ENCODE peak calls at places on chromosomes 16 and 17, in four cellular contexts. One of them, this sample, is unnamed.

GRCh38 chr16:85206472-85207356 is 94.4 kb upstream of the CIBAR2 start:
- DNase-seq in esophagus muscularis mucosa: no peak
- DNase-seq in stomach: peak; percentile 45
- DNase-seq in HepG2: no peak
- DNase-seq in this sample: peak; percentile 60

GRCh38 chr17:42553161-42553818 is 567 bp downstream of the HSD17B1 start:
- DNase-seq in esophagus muscularis mucosa: no peak
- DNase-seq in stomach: no peak
- DNase-seq in HepG2: no peak
- DNase-seq in this sample: no peak

GRCh38 chr16:64455275-64455674 is 666.6 kb downstream of the CDH11 start:
- DNase-seq in stomach: no peak
- DNase-seq in HepG2: no peak
- DNase-seq in esophagus muscularis mucosa: no peak
- DNase-seq in this sample: no peak

GRCh38 chr16:14240964-14241363 is 169.8 kb downstream of the MRTFB start:
- DNase-seq in stomach: no peak
- DNase-seq in HepG2: no peak
- DNase-seq in esophagus muscularis mucosa: no peak
- DNase-seq in this sample: no peak

GRCh38 chr17:21548236-21548635 is 144.1 kb upstream of the KCNJ18 start:
- DNase-seq in HepG2: no peak
- DNase-seq in esophagus muscularis mucosa: no peak
- DNase-seq in stomach: no peak
- DNase-seq in this sample: no peak

GRCh38 chr16:86355951-86356350 is 154.4 kb upstream of the FOXF1 start:
- DNase-seq in esophagus muscularis mucosa: no peak
- DNase-seq in stomach: no peak
- DNase-seq in HepG2: no peak
- DNase-seq in this sample: no peak

GRCh38 chr16:4507588-4508345 is 30.8 kb downstream of the CDIP1 start:
- DNase-seq in HepG2: no peak
- DNase-seq in stomach: no peak
- DNase-seq in esophagus muscularis mucosa: no peak
- DNase-seq in this sample: no peak

GRCh38 chr17:38702900-38703741 is 2.0 kb upstream of the MLLT6 start:
- DNase-seq in HepG2: no peak
- DNase-seq in stomach: peak; percentile 39
- DNase-seq in esophagus muscularis mucosa: no peak
- DNase-seq in this sample: peak; percentile 59

GRCh38 chr16:66650707-66651473 is 45.7 kb downstream of the CMTM4 start:
- DNase-seq in HepG2: peak; percentile 79
- DNase-seq in stomach: peak; percentile 78
- DNase-seq in esophagus muscularis mucosa: peak; percentile 94
- DNase-seq in this sample: peak; percentile 82
- TF ChIP-seq POLR2AphosphoS5 in HepG2: no peak
- TF ChIP-seq POLR2AphosphoS5 in stomach: no peak
- TF ChIP-seq POLR2AphosphoS5 in esophagus muscularis mucosa: peak; percentile 43
- TF ChIP-seq POLR2AphosphoS5 in this sample: no peak

GRCh38 chr17:56833023-56833811 is 503 bp downstream of the C17orf67 start:
- DNase-seq in esophagus muscularis mucosa: no peak
- DNase-seq in HepG2: no peak
- DNase-seq in stomach: peak; percentile 63
- DNase-seq in this sample: peak; percentile 75
- TF ChIP-seq EP300 in esophagus muscularis mucosa: no peak
- TF ChIP-seq EP300 in HepG2: no peak
- TF ChIP-seq EP300 in stomach: no peak
- TF ChIP-seq EP300 in this sample: no peak

GRCh38 chr16:3140603-3141427 is 6.0 kb downstream of the ZNF213 start:
- DNase-seq in HepG2: no peak
- DNase-seq in stomach: no peak
- DNase-seq in esophagus muscularis mucosa: no peak
- DNase-seq in this sample: no peak
- H3K4me3 ChIP-seq in HepG2: no peak overlapping the region
- H3K4me3 ChIP-seq in stomach: no peak overlapping the region
- H3K4me3 ChIP-seq in esophagus muscularis mucosa: no peak overlapping the region
- H3K4me3 ChIP-seq in this sample: no peak overlapping the region

GRCh38 chr16:78368121-78369102 is 269.0 kb downstream of the WWOX start:
- DNase-seq in HepG2: no peak
- DNase-seq in esophagus muscularis mucosa: no peak
- DNase-seq in stomach: no peak
- DNase-seq in this sample: no peak

GRCh38 chr16:78362736-78363135 is 263.3 kb downstream of the WWOX start:
- DNase-seq in HepG2: no peak
- DNase-seq in stomach: no peak
- DNase-seq in esophagus muscularis mucosa: no peak
- DNase-seq in this sample: no peak

GRCh38 chr16:78363843-78364242 is 264.4 kb downstream of the WWOX start:
- DNase-seq in esophagus muscularis mucosa: no peak
- DNase-seq in HepG2: no peak
- DNase-seq in stomach: no peak
- DNase-seq in this sample: no peak

GRCh38 chr16:78365376-78365775 is 265.9 kb downstream of the WWOX start:
- DNase-seq in stomach: no peak
- DNase-seq in HepG2: no peak
- DNase-seq in esophagus muscularis mucosa: no peak
- DNase-seq in this sample: no peak

GRCh38 chr16:78364501-78364900 is 265.0 kb downstream of the WWOX start:
- DNase-seq in HepG2: no peak
- DNase-seq in esophagus muscularis mucosa: no peak
- DNase-seq in stomach: no peak
- DNase-seq in this sample: no peak
- TF ChIP-seq POLR2AphosphoS5 in HepG2: no peak
- TF ChIP-seq POLR2AphosphoS5 in esophagus muscularis mucosa: no peak
- TF ChIP-seq POLR2AphosphoS5 in stomach: no peak
- TF ChIP-seq POLR2AphosphoS5 in this sample: peak; percentile 23